ENCODE peak calls at places on chromosomes 11 and 22, in nine cellular contexts. O is BJ, S is AG10803, D is astrocyte of the spinal cord, C is Panc1, X is fibroblast of mammary gland, W is right lobe of liver, H is left lung, Y is body of pancreas. J is an unnamed sample.

GRCh38 chr11:25860677-25861445 is 471.1 kb upstream of the ANO3 start:
- DNase-seq in O (no peak), S (no peak), D (peak; percentile 38), C (no peak), X (peak; percentile 1), W (no peak), H (no peak), Y (no peak), J (peak; percentile 74)

GRCh38 chr22:37214431-37215025 is 2.3 kb upstream of the SSTR3 start:
- DNase-seq in O (no peak), S (no peak), D (no peak), C (no peak), X (no peak), W (peak; percentile 16), H (no peak), Y (no peak), J (no peak)

GRCh38 chr22:35523167-35523928 is 17.3 kb upstream of the RASD2 start:
- DNase-seq in O (no peak), S (no peak), D (no peak), C (no peak), X (no peak), W (no peak), H (no peak), Y (no peak), J (no peak)

GRCh38 chr11:29119116-29119515 is 897.7 kb downstream of the KCNA4 start:
- DNase-seq in O (no peak), S (no peak), D (peak; percentile 72), C (no peak), X (peak; percentile 32), W (no peak), H (no peak), Y (no peak), J (peak; percentile 48)

GRCh38 chr22:33524511-33525270 is 395.6 kb downstream of the LARGE1 start:
- DNase-seq in O (no peak), S (no peak), D (no peak), C (no peak), X (no peak), W (no peak), H (no peak), Y (no peak), J (no peak)

GRCh38 chr22:17627961-17628303 is 617 bp downstream of the ATP6V1E1 start:
- DNase-seq in O (no peak), S (no peak), D (no peak), C (no peak), X (no peak), W (peak; percentile 27), H (no peak), Y (no peak), J (no peak)

GRCh38 chr11:65491614-65492386 is 7.0 kb upstream of the MALAT1 start:
- DNase-seq in O (peak; percentile 89), S (peak; percentile 99), D (peak; percentile 94), C (no peak), X (peak; percentile 99), W (peak; percentile 79), H (peak; percentile 87), Y (peak; percentile 77), J (peak; percentile 95)

GRCh38 chr11:2369320-2369719 is 7.8 kb upstream of the CD81 start:
- DNase-seq in O (no peak), S (no peak), D (no peak), C (no peak), X (no peak), W (no peak), H (no peak), Y (no peak), J (no peak)

GRCh38 chr22:44085743-44086741 is 61.9 kb downstream of the PARVB start:
- DNase-seq in O (no peak), S (peak; percentile 69), D (peak; percentile 64), C (peak; percentile 42), X (peak; percentile 73), W (peak; percentile 50), H (peak; percentile 46), Y (peak; percentile 21), J (peak; percentile 75)

GRCh38 chr22:29073618-29074275 is 912 bp downstream of the KREMEN1 start:
- DNase-seq in O (no peak), S (peak; percentile 25), D (no peak), C (no peak), X (peak; percentile 34), W (peak; percentile 65), H (peak; percentile 56), Y (peak; percentile 47), J (no peak)

GRCh38 chr11:120209750-120210650 is 832 bp upstream of the OAF start:
- DNase-seq in O (no peak), S (no peak), D (no peak), C (no peak), X (no peak), W (no peak), H (no peak), Y (peak; percentile 47), J (no peak)

GRCh38 chr11:120211522-120212258 is 858 bp downstream of the OAF start:
- DNase-seq in O (no peak), S (no peak), D (no peak), C (no peak), X (no peak), W (no peak), H (no peak), Y (no peak), J (no peak)

GRCh38 chr11:120212926-120213325 is 2.1 kb downstream of the OAF start:
- DNase-seq in O (no peak), S (no peak), D (no peak), C (no peak), X (no peak), W (no peak), H (no peak), Y (no peak), J (no peak)

GRCh38 chr11:120212259-120212888 is 1.5 kb downstream of the OAF start:
- DNase-seq in O (no peak), S (no peak), D (no peak), C (no peak), X (no peak), W (peak; percentile 68), H (no peak), Y (no peak), J (no peak)

DNA sequence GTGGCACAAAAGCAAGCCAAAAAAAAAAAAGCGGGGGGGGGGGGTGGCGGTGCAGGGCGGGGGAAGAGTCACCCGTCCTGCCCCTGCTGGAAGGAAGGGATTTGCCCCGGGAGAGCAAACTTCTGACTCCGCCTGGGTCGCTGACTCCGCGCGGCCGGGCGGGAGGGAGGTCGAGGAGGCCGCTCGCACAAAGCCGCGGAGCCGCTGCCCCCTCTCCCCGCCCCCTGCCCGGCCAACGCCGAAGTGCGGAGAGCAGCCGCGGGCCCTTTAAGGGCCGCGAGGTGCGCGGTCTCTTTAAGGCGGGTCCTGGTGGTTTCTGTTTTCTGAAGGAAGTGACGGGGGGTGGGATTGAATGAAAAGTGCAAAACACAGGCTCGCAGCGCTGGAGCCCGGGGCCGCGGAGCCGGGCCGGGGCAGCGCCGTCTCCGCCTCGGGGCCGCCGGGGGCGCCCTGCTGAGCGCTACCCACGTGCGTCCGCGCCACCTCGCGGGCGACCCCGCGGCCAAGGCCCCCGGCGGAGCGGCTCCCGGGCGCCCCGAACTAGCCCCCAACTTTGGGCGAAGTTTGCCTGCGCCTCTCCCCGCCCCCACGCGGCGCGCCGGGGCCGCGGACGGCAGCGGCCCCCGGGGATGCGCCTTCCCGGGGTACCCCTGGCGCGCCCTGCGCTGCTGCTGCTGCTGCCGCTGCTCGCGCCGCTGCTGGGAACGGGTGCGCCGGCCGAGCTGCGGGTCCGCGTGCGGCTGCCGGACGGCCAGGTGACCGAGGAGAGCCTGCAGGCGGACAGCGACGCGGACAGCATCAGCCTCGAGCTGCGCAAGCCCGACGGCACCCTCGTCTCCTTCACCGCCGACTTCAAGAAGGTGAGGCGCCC is at the start of gene OAF:
- DNase-seq in O (no peak), S (peak; percentile 73), D (peak; percentile 89), C (no peak), X (peak; percentile 88), W (peak; percentile 87), H (peak; percentile 77), Y (peak; percentile 73), J (peak; percentile 85)
- TF ChIP-seq CTCF in O (no peak), S (peak; percentile 16), D (peak; percentile 3), C (no peak), X (no peak), W (no peak), H (no peak), Y (peak; percentile 31), J (no peak)

GRCh38 chr11:46279393-46280099 is 2.1 kb downstream of the CREB3L1 start:
- DNase-seq in O (no peak), S (peak; percentile 76), D (peak; percentile 79), C (no peak), X (peak; percentile 79), W (no peak), H (no peak), Y (peak; percentile 37), J (peak; percentile 83)
- H3K4me3 ChIP-seq in O (peak overlapping the region; percentile 81), S (peak overlapping the region; percentile 99), D (peak overlapping the region; percentile 98), C (peak overlapping the region; percentile 77), X (peak overlapping the region; percentile 97), W (no peak overlapping the region), H (peak overlapping the region; percentile 59), Y (peak overlapping the region; percentile 84), J (peak overlapping the region; percentile 96)

GRCh38 chr22:24954114-24954463 is 1.6 kb downstream of the KIAA1671 start:
- DNase-seq in O (no peak), S (no peak), D (no peak), C (no peak), X (no peak), W (no peak), H (no peak), Y (no peak), J (no peak)
- TF ChIP-seq CTCF in O (no peak), S (no peak), D (no peak), C (no peak), X (no peak), W (no peak), H (no peak), Y (no peak), J (no peak)

GRCh38 chr11:122140535-122140934 is 24.5 kb upstream of the BLID start:
- DNase-seq in O (no peak), S (peak; percentile 87), D (peak; percentile 85), C (no peak), X (peak; percentile 87), W (no peak), H (no peak), Y (no peak), J (peak; percentile 63)

GRCh38 chr11:122141757-122142156 is 25.7 kb upstream of the BLID start:
- DNase-seq in O (no peak), S (no peak), D (no peak), C (no peak), X (peak; percentile 51), W (no peak), H (no peak), Y (no peak), J (no peak)

GRCh38 chr11:122145715-122146274 is 29.8 kb upstream of the BLID start:
- DNase-seq in O (no peak), S (no peak), D (no peak), C (no peak), X (peak; percentile 47), W (no peak), H (no peak), Y (no peak), J (no peak)

GRCh38 chr11:122146475-122146874 is 30.5 kb upstream of the BLID start:
- DNase-seq in O (no peak), S (no peak), D (no peak), C (no peak), X (peak; percentile 51), W (no peak), H (no peak), Y (no peak), J (no peak)

DNA sequence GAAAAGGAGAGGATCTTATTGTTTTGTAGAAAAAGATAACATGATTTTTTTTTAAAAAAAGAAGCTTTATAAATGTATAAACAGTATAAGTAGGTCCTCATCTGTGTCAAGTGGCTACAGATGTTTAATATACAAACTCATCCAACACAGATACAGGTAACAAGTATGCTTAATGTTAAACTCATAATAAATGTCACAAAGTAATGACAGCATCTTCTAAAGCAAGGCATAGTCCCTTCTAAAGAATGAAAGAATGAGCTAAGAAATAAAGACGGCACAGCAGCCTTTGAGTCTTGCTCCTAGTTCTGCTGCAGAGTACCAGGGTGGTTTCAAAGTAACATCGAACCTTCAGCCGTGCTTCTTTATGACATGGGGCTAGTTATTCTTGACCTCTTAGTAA is 28.7 kb upstream of the BLID start:
- DNase-seq in O (no peak), S (no peak), D (no peak), C (no peak), X (no peak), W (no peak), H (no peak), Y (no peak), J (no peak)
- H3K4me3 ChIP-seq in O (no peak overlapping the region), S (no peak overlapping the region), D (no peak overlapping the region), C (no peak overlapping the region), X (no peak overlapping the region), W (no peak overlapping the region), H (no peak overlapping the region), Y (no peak overlapping the region), J (no peak overlapping the region)